ENCODE peak calls at places on chromosome X, in six cellular contexts. One of them, this sample, is unnamed.

GRCh38 chrX:123884809-123885408 is 25.1 kb downstream of the XIAP start:
- DNase-seq in heart left ventricle: no peak
- DNase-seq in breast epithelium: no peak
- DNase-seq in endothelial cell of umbilical vein: peak; percentile 52
- DNase-seq in testis: peak; percentile 23
- DNase-seq in gastrocnemius medialis: no peak
- DNase-seq in this sample: peak; percentile 43

GRCh38 chrX:154908821-154909220 is 22.7 kb downstream of the F8A1 start:
- DNase-seq in heart left ventricle: no peak
- DNase-seq in breast epithelium: no peak
- DNase-seq in endothelial cell of umbilical vein: no peak
- DNase-seq in testis: no peak
- DNase-seq in gastrocnemius medialis: no peak
- DNase-seq in this sample: no peak

GRCh38 chrX:47751670-47752069 is 85.0 kb upstream of the ZNF81 start:
- DNase-seq in heart left ventricle: peak; percentile 32
- DNase-seq in breast epithelium: no peak
- DNase-seq in endothelial cell of umbilical vein: no peak
- DNase-seq in testis: peak; percentile 64
- DNase-seq in gastrocnemius medialis: peak; percentile 15
- DNase-seq in this sample: peak; percentile 71

GRCh38 chrX:13747836-13748235 is 13.3 kb downstream of the OFD1 start:
- DNase-seq in heart left ventricle: no peak
- DNase-seq in breast epithelium: no peak
- DNase-seq in endothelial cell of umbilical vein: peak; percentile 46
- DNase-seq in testis: peak; percentile 68
- DNase-seq in gastrocnemius medialis: no peak
- DNase-seq in this sample: peak; percentile 38

GRCh38 chrX:154473683-154474082 is 5.4 kb downstream of the LAGE3 start:
- DNase-seq in heart left ventricle: no peak
- DNase-seq in breast epithelium: no peak
- DNase-seq in endothelial cell of umbilical vein: no peak
- DNase-seq in testis: no peak
- DNase-seq in gastrocnemius medialis: no peak
- DNase-seq in this sample: no peak

GRCh38 chrX:153226344-153227190 is 47.5 kb downstream of the MAGEA1 start:
- DNase-seq in heart left ventricle: peak; percentile 31
- DNase-seq in breast epithelium: no peak
- DNase-seq in endothelial cell of umbilical vein: no peak
- DNase-seq in testis: peak; percentile 14
- DNase-seq in gastrocnemius medialis: no peak
- DNase-seq in this sample: peak; percentile 22

GRCh38 chrX:41314204-41314603 is 19.8 kb upstream of the DDX3X start:
- DNase-seq in heart left ventricle: no peak
- DNase-seq in breast epithelium: no peak
- DNase-seq in endothelial cell of umbilical vein: no peak
- DNase-seq in testis: no peak
- DNase-seq in gastrocnemius medialis: no peak
- DNase-seq in this sample: no peak

GRCh38 chrX:110418220-110418856 is 59.7 kb downstream of the RTL9 start:
- DNase-seq in heart left ventricle: no peak
- DNase-seq in breast epithelium: no peak
- DNase-seq in endothelial cell of umbilical vein: peak; percentile 30
- DNase-seq in testis: peak; percentile 45
- DNase-seq in gastrocnemius medialis: no peak
- DNase-seq in this sample: peak; percentile 53

GRCh38 chrX:57900961-57901360 is 9.3 kb downstream of the ZXDA start:
- DNase-seq in heart left ventricle: no peak
- DNase-seq in breast epithelium: no peak
- DNase-seq in endothelial cell of umbilical vein: peak; percentile 90
- DNase-seq in testis: no peak
- DNase-seq in gastrocnemius medialis: no peak
- DNase-seq in this sample: no peak

GRCh38 chrX:76420237-76420636 is 7.3 kb upstream of the MAGEE1 start:
- DNase-seq in heart left ventricle: no peak
- DNase-seq in breast epithelium: no peak
- DNase-seq in endothelial cell of umbilical vein: no peak
- DNase-seq in testis: no peak
- DNase-seq in gastrocnemius medialis: no peak
- DNase-seq in this sample: no peak

GRCh38 chrX:24859211-24859841 is 156.4 kb downstream of the ARX start:
- DNase-seq in heart left ventricle: no peak
- DNase-seq in breast epithelium: no peak
- DNase-seq in endothelial cell of umbilical vein: no peak
- DNase-seq in testis: no peak
- DNase-seq in gastrocnemius medialis: no peak
- DNase-seq in this sample: peak; percentile 1

GRCh38 chrX:25524150-25524549 is 508.4 kb upstream of the ARX start:
- DNase-seq in heart left ventricle: no peak
- DNase-seq in breast epithelium: no peak
- DNase-seq in endothelial cell of umbilical vein: peak; percentile 90
- DNase-seq in testis: no peak
- DNase-seq in gastrocnemius medialis: no peak
- DNase-seq in this sample: no peak

GRCh38 chrX:152070186-152070585 is 68.2 kb downstream of the MAGEA10 start:
- DNase-seq in heart left ventricle: no peak
- DNase-seq in breast epithelium: no peak
- DNase-seq in endothelial cell of umbilical vein: no peak
- DNase-seq in testis: no peak
- DNase-seq in gastrocnemius medialis: no peak
- DNase-seq in this sample: no peak

GRCh38 chrX:1945879-1946278 is 331.0 kb downstream of the ASMT start:
- DNase-seq in heart left ventricle: no peak
- DNase-seq in breast epithelium: no peak
- DNase-seq in endothelial cell of umbilical vein: no peak
- DNase-seq in testis: no peak
- DNase-seq in gastrocnemius medialis: no peak
- DNase-seq in this sample: no peak

GRCh38 chrX:97332963-97333362 is 449.3 kb downstream of the RPA4 start:
- DNase-seq in heart left ventricle: no peak
- DNase-seq in breast epithelium: no peak
- DNase-seq in endothelial cell of umbilical vein: no peak
- DNase-seq in testis: no peak
- DNase-seq in gastrocnemius medialis: no peak
- DNase-seq in this sample: no peak

GRCh38 chrX:12065251-12065650 is 73.0 kb upstream of the FRMPD4 start:
- DNase-seq in heart left ventricle: no peak
- DNase-seq in breast epithelium: no peak
- DNase-seq in endothelial cell of umbilical vein: peak; percentile 6
- DNase-seq in testis: peak; percentile 16
- DNase-seq in gastrocnemius medialis: no peak
- DNase-seq in this sample: no peak

GRCh38 chrX:48894891-48895290 is 2.7 kb downstream of the TIMM17B start:
- DNase-seq in heart left ventricle: no peak
- DNase-seq in breast epithelium: no peak
- DNase-seq in endothelial cell of umbilical vein: no peak
- DNase-seq in testis: no peak
- DNase-seq in gastrocnemius medialis: no peak
- DNase-seq in this sample: no peak

GRCh38 chrX:78614264-78614663 is 44.9 kb downstream of the RTL3 start:
- DNase-seq in heart left ventricle: no peak
- DNase-seq in breast epithelium: no peak
- DNase-seq in endothelial cell of umbilical vein: no peak
- DNase-seq in testis: no peak
- DNase-seq in gastrocnemius medialis: no peak
- DNase-seq in this sample: no peak

DNA sequence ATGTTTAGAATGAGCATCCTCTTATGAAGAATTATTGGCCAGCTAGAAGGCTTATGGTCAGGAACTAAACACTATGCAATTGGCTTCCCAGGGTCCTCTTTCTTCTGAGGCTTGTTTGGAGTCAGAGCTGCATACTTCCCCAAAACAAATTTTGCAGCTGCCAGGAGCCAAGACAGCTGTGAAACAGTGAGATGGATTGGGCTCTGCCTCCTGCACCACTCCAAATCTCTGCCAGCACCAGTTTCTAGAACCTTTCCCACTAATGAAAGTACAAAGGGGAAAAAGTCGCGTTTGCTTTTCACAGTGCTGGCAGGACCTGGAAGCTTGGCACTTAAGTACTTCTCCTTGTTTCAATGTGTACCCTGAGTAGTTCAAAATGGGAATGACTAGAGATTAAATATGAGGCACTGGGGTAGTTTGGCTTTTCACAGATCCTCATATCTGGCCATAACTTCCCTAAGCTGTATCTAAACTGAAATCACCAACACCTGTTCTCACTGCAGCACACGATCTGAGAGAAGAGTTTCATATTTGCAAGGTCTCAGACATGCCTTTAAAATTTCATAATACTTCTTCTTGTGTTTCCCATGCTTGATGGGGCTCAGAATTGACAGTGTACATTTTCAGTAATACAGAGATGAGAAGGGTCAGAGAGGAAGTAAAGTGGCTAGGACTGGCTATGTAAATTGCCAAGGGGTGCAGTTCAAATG is 20.7 kb upstream of the AR start:
- DNase-seq in heart left ventricle: no peak
- DNase-seq in breast epithelium: no peak
- DNase-seq in endothelial cell of umbilical vein: no peak
- DNase-seq in testis: no peak
- DNase-seq in gastrocnemius medialis: no peak
- DNase-seq in this sample: no peak
- H3K27ac ChIP-seq in heart left ventricle: no peak overlapping the region
- H3K27ac ChIP-seq in breast epithelium: no peak overlapping the region
- H3K27ac ChIP-seq in endothelial cell of umbilical vein: no peak overlapping the region
- H3K27ac ChIP-seq in testis: no peak overlapping the region
- H3K27ac ChIP-seq in gastrocnemius medialis: no peak overlapping the region
- H3K27ac ChIP-seq in this sample: no peak overlapping the region

GRCh38 chrX:72271812-72272211 is 5.2 kb downstream of the RPS4X start:
- DNase-seq in heart left ventricle: no peak
- DNase-seq in breast epithelium: no peak
- DNase-seq in endothelial cell of umbilical vein: no peak
- DNase-seq in testis: no peak
- DNase-seq in gastrocnemius medialis: no peak
- DNase-seq in this sample: no peak

GRCh38 chrX:72271091-72271490 is 6.0 kb downstream of the RPS4X start:
- DNase-seq in heart left ventricle: no peak
- DNase-seq in breast epithelium: no peak
- DNase-seq in endothelial cell of umbilical vein: no peak
- DNase-seq in testis: no peak
- DNase-seq in gastrocnemius medialis: no peak
- DNase-seq in this sample: no peak

GRCh38 chrX:72270316-72270866 is 6.7 kb downstream of the RPS4X start:
- DNase-seq in heart left ventricle: no peak
- DNase-seq in breast epithelium: no peak
- DNase-seq in endothelial cell of umbilical vein: no peak
- DNase-seq in testis: no peak
- DNase-seq in gastrocnemius medialis: no peak
- DNase-seq in this sample: no peak

GRCh38 chrX:72268601-72269365 is 8.3 kb downstream of the RPS4X start:
- DNase-seq in heart left ventricle: no peak
- DNase-seq in breast epithelium: no peak
- DNase-seq in endothelial cell of umbilical vein: no peak
- DNase-seq in testis: no peak
- DNase-seq in gastrocnemius medialis: no peak
- DNase-seq in this sample: no peak

DNA sequence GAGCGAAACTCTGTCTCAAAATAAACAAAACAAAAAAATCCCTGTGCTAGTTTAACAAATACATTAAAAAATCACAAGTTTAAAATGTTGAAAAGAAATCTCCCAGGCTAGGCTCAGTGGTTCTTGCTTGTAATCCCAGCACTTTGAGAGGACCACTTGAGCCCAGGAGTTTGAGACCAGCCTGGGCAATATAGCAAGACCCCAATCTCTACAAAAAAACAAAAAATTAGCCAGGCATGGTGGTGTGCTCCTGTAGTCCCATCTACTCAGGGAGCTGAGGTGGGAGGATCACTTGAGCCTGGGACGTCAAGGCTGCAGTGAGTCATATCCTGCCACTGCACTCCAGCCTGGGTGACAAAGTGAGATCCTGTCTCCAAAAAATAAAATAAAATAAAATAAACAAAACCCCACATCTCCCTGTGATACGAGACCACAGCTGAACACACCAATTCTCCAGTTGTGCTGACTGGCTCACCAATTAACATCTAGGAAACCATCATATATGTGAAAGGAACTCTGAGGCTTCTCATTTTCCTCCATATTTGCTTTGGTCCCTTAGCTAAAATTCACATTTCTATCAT is 7.3 kb downstream of the RPS4X start:
- DNase-seq in heart left ventricle: peak; percentile 36
- DNase-seq in breast epithelium: no peak
- DNase-seq in endothelial cell of umbilical vein: peak; percentile 26
- DNase-seq in testis: no peak
- DNase-seq in gastrocnemius medialis: no peak
- DNase-seq in this sample: no peak
- H3K4me1 ChIP-seq in heart left ventricle: no peaks in the 10 kb centered on the region
- H3K4me1 ChIP-seq in breast epithelium: no peaks in the 10 kb centered on the region
- H3K4me1 ChIP-seq in endothelial cell of umbilical vein: peaks cover 40% of the 10 kb centered on the region
- H3K4me1 ChIP-seq in testis: no peaks in the 10 kb centered on the region
- H3K4me1 ChIP-seq in gastrocnemius medialis: no peaks in the 10 kb centered on the region
- H3K4me1 ChIP-seq in this sample: peaks cover 7% of the 10 kb centered on the region

GRCh38 chrX:71111141-71111843 is at the start of gene IL2RG:
- DNase-seq in heart left ventricle: no peak
- DNase-seq in breast epithelium: no peak
- DNase-seq in endothelial cell of umbilical vein: no peak
- DNase-seq in testis: no peak
- DNase-seq in gastrocnemius medialis: no peak
- DNase-seq in this sample: no peak
- TF ChIP-seq POLR2A in heart left ventricle: no peak
- TF ChIP-seq POLR2A in breast epithelium: no peak
- TF ChIP-seq POLR2A in endothelial cell of umbilical vein: no peak
- TF ChIP-seq POLR2A in testis: no peak
- TF ChIP-seq POLR2A in gastrocnemius medialis: no peak
- TF ChIP-seq POLR2A in this sample: no peak

GRCh38 chrX:136211766-136212556 is 39.2 kb downstream of the MAP7D3 start:
- DNase-seq in heart left ventricle: peak; percentile 45
- DNase-seq in breast epithelium: no peak
- DNase-seq in endothelial cell of umbilical vein: no peak
- DNase-seq in testis: no peak
- DNase-seq in gastrocnemius medialis: peak; percentile 69
- DNase-seq in this sample: no peak
- H3K27ac ChIP-seq in heart left ventricle: no peak overlapping the region
- H3K27ac ChIP-seq in breast epithelium: peak overlapping the region; percentile 43
- H3K27ac ChIP-seq in endothelial cell of umbilical vein: no peak overlapping the region
- H3K27ac ChIP-seq in testis: no peak overlapping the region
- H3K27ac ChIP-seq in gastrocnemius medialis: peak overlapping the region; percentile 68
- H3K27ac ChIP-seq in this sample: no peak overlapping the region

GRCh38 chrX:136030357-136031225 is 45.4 kb downstream of the SLC9A6 start:
- DNase-seq in heart left ventricle: peak; percentile 84
- DNase-seq in breast epithelium: no peak
- DNase-seq in endothelial cell of umbilical vein: peak; percentile 91
- DNase-seq in testis: no peak
- DNase-seq in gastrocnemius medialis: peak; percentile 61
- DNase-seq in this sample: no peak
- H3K4me1 ChIP-seq in heart left ventricle: peaks cover 8% of the 10 kb centered on the region
- H3K4me1 ChIP-seq in breast epithelium: no peaks in the 10 kb centered on the region
- H3K4me1 ChIP-seq in endothelial cell of umbilical vein: peaks cover 18% of the 10 kb centered on the region
- H3K4me1 ChIP-seq in testis: no peaks in the 10 kb centered on the region
- H3K4me1 ChIP-seq in gastrocnemius medialis: peaks cover 9% of the 10 kb centered on the region
- H3K4me1 ChIP-seq in this sample: no peaks in the 10 kb centered on the region

This sample was measured in body of pancreas.